ENCODE peak calls at places on chromosome X, in four cellular contexts. One of them, this sample, is unnamed.
A peak's percentile ranks its signal among the peaks of the same experiment; 100 is the strongest.

GRCh38 chrX:49001521-49002090 is 458 bp downstream of the GRIPAP1 start:
- DNase-seq in SW 1271: peak; percentile 4
- DNase-seq in EL: peak; percentile 53
- DNase-seq in renal cortical epithelial cell: peak; percentile 11
- DNase-seq in this sample: peak; percentile 50

GRCh38 chrX:149372861-149373260 is 132.2 kb downstream of the IDS start:
- DNase-seq in renal cortical epithelial cell: no peak
- DNase-seq in SW 1271: no peak
- DNase-seq in EL: peak; percentile 47
- DNase-seq in this sample: no peak

GRCh38 chrX:118522230-118522926 is 26.8 kb downstream of the DOCK11 start:
- DNase-seq in renal cortical epithelial cell: peak; percentile 28
- DNase-seq in EL: no peak
- DNase-seq in SW 1271: no peak
- DNase-seq in this sample: no peak

GRCh38 chrX:114097411-114097810 is 486.5 kb upstream of the HTR2C start:
- DNase-seq in EL: no peak
- DNase-seq in SW 1271: no peak
- DNase-seq in renal cortical epithelial cell: peak; percentile 0
- DNase-seq in this sample: no peak

GRCh38 chrX:103628386-103629290 is at the start of gene TCEAL1:
- DNase-seq in SW 1271: no peak
- DNase-seq in EL: peak; percentile 48
- DNase-seq in renal cortical epithelial cell: no peak
- DNase-seq in this sample: peak; percentile 83

GRCh38 chrX:138858438-138858837 is 146.9 kb upstream of the FGF13 start:
- DNase-seq in renal cortical epithelial cell: peak; percentile 84
- DNase-seq in EL: no peak
- DNase-seq in SW 1271: no peak
- DNase-seq in this sample: no peak

GRCh38 chrX:150406559-150406958 is 43.4 kb downstream of the MAMLD1 start:
- DNase-seq in EL: no peak
- DNase-seq in SW 1271: no peak
- DNase-seq in renal cortical epithelial cell: no peak
- DNase-seq in this sample: no peak

GRCh38 chrX:42524374-42524773 is 253.6 kb downstream of the PPP1R2C start:
- DNase-seq in renal cortical epithelial cell: peak; percentile 93
- DNase-seq in SW 1271: no peak
- DNase-seq in EL: peak; percentile 74
- DNase-seq in this sample: no peak

GRCh38 chrX:25597561-25597960 is 540.6 kb upstream of the MAGEB18 start:
- DNase-seq in renal cortical epithelial cell: no peak
- DNase-seq in SW 1271: no peak
- DNase-seq in EL: no peak
- DNase-seq in this sample: no peak

GRCh38 chrX:86171366-86171765 is 23.1 kb downstream of the DACH2 start:
- DNase-seq in renal cortical epithelial cell: peak; percentile 1
- DNase-seq in EL: peak; percentile 13
- DNase-seq in SW 1271: no peak
- DNase-seq in this sample: peak; percentile 45

GRCh38 chrX:135528756-135529155 is 8.3 kb downstream of the INTS6L start:
- DNase-seq in renal cortical epithelial cell: no peak
- DNase-seq in SW 1271: no peak
- DNase-seq in EL: no peak
- DNase-seq in this sample: no peak

GRCh38 chrX:134533352-134533751 is 73.4 kb downstream of the HPRT1 start:
- DNase-seq in EL: no peak
- DNase-seq in SW 1271: no peak
- DNase-seq in renal cortical epithelial cell: no peak
- DNase-seq in this sample: no peak

GRCh38 chrX:85108165-85108564 is 104.5 kb downstream of the APOOL start:
- DNase-seq in EL: no peak
- DNase-seq in SW 1271: no peak
- DNase-seq in renal cortical epithelial cell: no peak
- DNase-seq in this sample: no peak

GRCh38 chrX:123236868-123237267 is 52.8 kb downstream of the GRIA3 start:
- DNase-seq in EL: no peak
- DNase-seq in SW 1271: no peak
- DNase-seq in renal cortical epithelial cell: no peak
- DNase-seq in this sample: no peak

GRCh38 chrX:15336023-15336413 is 695 bp upstream of the PIGA start:
- DNase-seq in SW 1271: no peak
- DNase-seq in EL: peak; percentile 50
- DNase-seq in renal cortical epithelial cell: peak; percentile 70
- DNase-seq in this sample: no peak

GRCh38 chrX:50704360-50704759 is 109.6 kb downstream of the SHROOM4 start:
- DNase-seq in EL: no peak
- DNase-seq in renal cortical epithelial cell: peak; percentile 84
- DNase-seq in SW 1271: no peak
- DNase-seq in this sample: no peak

GRCh38 chrX:22357621-22358020 is 84.9 kb downstream of the CBLL2 start:
- DNase-seq in SW 1271: no peak
- DNase-seq in EL: no peak
- DNase-seq in renal cortical epithelial cell: no peak
- DNase-seq in this sample: no peak

GRCh38 chrX:38641197-38641596 is 79.9 kb downstream of the TSPAN7 start:
- DNase-seq in EL: no peak
- DNase-seq in renal cortical epithelial cell: no peak
- DNase-seq in SW 1271: no peak
- DNase-seq in this sample: no peak

GRCh38 chrX:20514358-20514757 is 247.6 kb upstream of the RPS6KA3 start:
- DNase-seq in renal cortical epithelial cell: peak; percentile 89
- DNase-seq in SW 1271: peak; percentile 5
- DNase-seq in EL: peak; percentile 83
- DNase-seq in this sample: no peak

GRCh38 chrX:15751160-15751819 is 13.2 kb downstream of the CA5B start:
- DNase-seq in renal cortical epithelial cell: peak; percentile 56
- DNase-seq in EL: peak; percentile 57
- DNase-seq in SW 1271: no peak
- DNase-seq in this sample: no peak

This sample was measured in H9.